ENCODE peak calls at places on chromosome 21, in six cellular contexts. C is AG09309, D is HL-60, H is fibroblast of mammary gland, A is colonic mucosa, O is fibroblast of pulmonary artery. W is an unnamed sample.
A peak's percentile ranks its signal among the peaks of the same experiment; 100 is the strongest.

GRCh38 chr21:26148071-26148470 is 22.5 kb downstream of the APP start:
- DNase-seq in H (no peak), C (no peak), A (no peak), D (no peak), O (peak; percentile 49), W (no peak)

GRCh38 chr21:33854604-33855003 is 61.0 kb downstream of the ATP5PO start:
- DNase-seq in H (no peak), A (no peak), O (no peak), D (no peak), C (no peak), W (no peak)

GRCh38 chr21:43864313-43864805 is 664 bp upstream of the AGPAT3 start:
- DNase-seq in D (peak; percentile 31), C (no peak), O (no peak), A (peak; percentile 71), H (peak; percentile 10), W (peak; percentile 31)

GRCh38 chr21:34592120-34592561 is 22.8 kb downstream of the RCAN1 start:
- DNase-seq in D (no peak), C (no peak), O (peak; percentile 21), H (peak; percentile 43), A (peak; percentile 71), W (peak; percentile 50)

GRCh38 chr21:26072891-26073615 is 97.5 kb downstream of the APP start:
- DNase-seq in C (peak; percentile 56), H (peak; percentile 57), O (peak; percentile 26), D (no peak), A (no peak), W (peak; percentile 54)

GRCh38 chr21:34201001-34201400 is 127.6 kb downstream of the MRPS6 start:
- DNase-seq in H (no peak), O (no peak), A (no peak), D (peak; percentile 70), C (no peak), W (no peak)

GRCh38 chr21:28133116-28133515 is 859.6 kb downstream of the LTN1 start:
- DNase-seq in A (no peak), O (no peak), D (no peak), H (no peak), C (no peak), W (no peak)

GRCh38 chr21:40732243-40732642 is 114.7 kb downstream of the DSCAM start:
- DNase-seq in O (no peak), A (no peak), C (peak; percentile 1), H (no peak), D (no peak), W (peak; percentile 50)

GRCh38 chr21:25343774-25344545 is 263.3 kb downstream of the MRPL39 start:
- DNase-seq in D (no peak), A (no peak), C (no peak), H (no peak), O (peak; percentile 67), W (no peak)

GRCh38 chr21:33403786-33404571 is 766 bp downstream of the IFNGR2 start:
- DNase-seq in A (peak; percentile 69), C (no peak), H (peak; percentile 35), D (peak; percentile 54), O (peak; percentile 51), W (peak; percentile 48)

GRCh38 chr21:29342394-29342957 is 43.8 kb downstream of the BACH1 start:
- DNase-seq in A (no peak), H (peak; percentile 100), O (peak; percentile 96), C (peak; percentile 88), D (no peak), W (peak; percentile 99)

GRCh38 chr21:20617130-20617529 is 381.1 kb upstream of the NCAM2 start:
- DNase-seq in A (no peak), H (no peak), D (no peak), C (no peak), O (no peak), W (no peak)

GRCh38 chr21:35046880-35047229 is 2.2 kb downstream of the RUNX1 start:
- DNase-seq in D (peak; percentile 58), C (no peak), H (no peak), O (no peak), A (no peak), W (peak; percentile 76)

GRCh38 chr21:26460621-26461020 is 112.5 kb downstream of the CYYR1 start:
- DNase-seq in A (no peak), O (no peak), D (no peak), C (no peak), H (no peak), W (no peak)

DNA sequence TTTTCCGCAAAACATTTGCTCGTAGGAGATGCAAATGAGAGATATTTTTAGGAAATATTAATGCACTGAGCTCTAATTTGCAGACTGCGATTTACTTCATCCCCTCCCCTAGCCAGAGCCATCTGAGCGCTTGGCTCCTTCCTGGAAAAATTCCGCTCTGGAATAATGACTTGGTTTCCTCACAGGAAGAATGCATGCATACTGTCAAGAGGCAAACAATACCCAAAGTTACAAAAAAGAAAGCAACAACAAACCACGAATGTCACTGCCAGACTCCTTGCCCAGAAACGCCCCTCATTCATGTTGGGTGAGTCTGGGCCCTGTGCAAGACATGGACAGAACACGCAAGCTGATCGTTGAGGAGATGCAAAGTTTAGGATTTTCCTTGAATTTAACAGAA is 17.9 kb upstream of the ADARB1 start:
- DNase-seq in A (no peak), D (no peak), H (no peak), O (no peak), C (no peak), W (no peak)
- H3K4me3 ChIP-seq in A (no peak overlapping the region), D (no peak overlapping the region), H (no peak overlapping the region), O (no peak overlapping the region), C (no peak overlapping the region), W (no peak overlapping the region)

GRCh38 chr21:16071761-16072160 is 342.0 kb downstream of the USP25 start:
- DNase-seq in D (no peak), O (no peak), A (no peak), H (no peak), C (no peak), W (peak; percentile 14)
- H3K4me3 ChIP-seq in D (no peak overlapping the region), O (no peak overlapping the region), A (no peak overlapping the region), H (peak overlapping the region; percentile 50), C (no peak overlapping the region), W (no peak overlapping the region)

GRCh38 chr21:32278068-32278467 is 781 bp downstream of the MIS18A start:
- DNase-seq in O (no peak), D (peak; percentile 51), H (peak; percentile 21), A (no peak), C (no peak), W (no peak)
- H3K4me3 ChIP-seq in O (peak overlapping the region; percentile 92), D (peak overlapping the region; percentile 99), H (peak overlapping the region; percentile 88), A (peak overlapping the region; percentile 92), C (peak overlapping the region; percentile 91), W (peak overlapping the region; percentile 90)

GRCh38 chr21:38303300-38303699 is 46.5 kb downstream of the KCNJ15 start:
- DNase-seq in D (no peak), O (peak; percentile 91), C (peak; percentile 93), H (peak; percentile 100), A (no peak), W (peak; percentile 89)

GRCh38 chr21:38308010-38308784 is 51.4 kb downstream of the KCNJ15 start:
- DNase-seq in O (peak; percentile 85), A (no peak), H (peak; percentile 62), C (no peak), D (no peak), W (peak; percentile 65)

GRCh38 chr21:38308785-38309119 is 52.0 kb downstream of the KCNJ15 start:
- DNase-seq in A (no peak), H (no peak), D (no peak), C (no peak), O (no peak), W (no peak)

GRCh38 chr21:38306833-38307232 is 50.0 kb downstream of the KCNJ15 start:
- DNase-seq in O (peak; percentile 97), C (peak; percentile 94), A (no peak), H (peak; percentile 99), D (no peak), W (peak; percentile 99)

DNA sequence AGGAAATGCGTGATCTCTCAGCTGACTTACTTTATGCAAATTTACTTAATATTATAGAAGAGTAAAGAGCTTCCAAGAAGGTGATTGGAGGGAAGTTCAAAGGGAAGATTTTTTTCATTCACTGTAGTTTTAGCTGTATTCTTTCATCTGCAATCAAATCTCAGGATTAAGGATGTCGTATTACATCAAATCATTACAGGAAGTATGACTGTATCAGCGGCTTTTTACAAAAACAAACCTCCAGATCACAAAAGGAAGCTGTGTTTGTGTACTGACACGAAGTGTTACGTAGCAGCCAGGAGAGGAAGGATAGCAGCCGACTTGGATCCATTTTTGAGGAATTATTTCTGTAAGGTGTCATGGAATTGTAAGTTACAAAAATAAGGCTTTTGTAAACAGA is 49.6 kb downstream of the KCNJ15 start:
- DNase-seq in H (peak; percentile 95), O (peak; percentile 87), C (no peak), D (no peak), A (no peak), W (no peak)
- H3K4me3 ChIP-seq in H (no peak overlapping the region), O (no peak overlapping the region), C (no peak overlapping the region), D (no peak overlapping the region), A (no peak overlapping the region), W (no peak overlapping the region)

DNA sequence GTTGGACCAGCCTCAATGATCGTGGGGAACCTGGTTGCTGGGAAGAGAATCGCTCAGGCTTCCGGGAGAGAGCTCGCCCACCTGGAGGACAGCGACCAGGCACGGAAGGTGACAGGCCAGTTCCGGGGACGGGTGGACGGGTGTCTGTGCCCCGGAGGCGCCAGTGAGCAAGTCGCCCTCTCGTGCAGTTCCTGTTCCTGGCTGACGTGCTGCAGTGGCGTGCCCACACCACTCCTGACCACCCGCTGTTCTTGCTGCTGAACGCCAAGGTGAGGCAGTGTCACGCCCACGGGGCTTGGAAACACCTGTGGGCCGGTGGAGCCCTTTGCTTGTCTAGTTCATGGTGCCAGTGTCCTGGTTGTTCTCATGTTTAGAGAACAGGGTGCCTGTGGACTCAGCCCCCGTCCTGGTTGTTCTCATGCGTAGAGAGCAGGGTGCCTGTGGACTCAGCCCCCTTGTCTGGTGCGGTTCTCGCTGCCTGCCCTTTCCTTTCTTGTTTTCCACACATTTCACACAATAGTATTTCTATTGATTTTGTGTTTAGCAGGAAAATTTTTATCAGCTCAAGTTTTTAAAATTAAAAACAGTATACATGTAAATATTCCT is 53.1 kb downstream of the S100B start:
- DNase-seq in C (no peak), D (peak; percentile 84), H (no peak), A (no peak), O (no peak), W (no peak)
- H3K4me3 ChIP-seq in C (no peak overlapping the region), D (peak overlapping the region; percentile 37), H (no peak overlapping the region), A (no peak overlapping the region), O (no peak overlapping the region), W (no peak overlapping the region)

GRCh38 chr21:37675202-37675801 is 241.0 kb downstream of the KCNJ6 start:
- DNase-seq in C (no peak), O (peak; percentile 59), H (peak; percentile 43), D (peak; percentile 31), A (peak; percentile 45), W (peak; percentile 49)
- H3K4me3 ChIP-seq in C (peak overlapping the region; percentile 10), O (no peak overlapping the region), H (no peak overlapping the region), D (no peak overlapping the region), A (no peak overlapping the region), W (no peak overlapping the region)

GRCh38 chr21:36159356-36159921 is 2.8 kb downstream of the DOP1B start:
- DNase-seq in C (no peak), H (no peak), A (peak; percentile 79), O (no peak), D (peak; percentile 92), W (no peak)
- H3K4me3 ChIP-seq in C (no peak overlapping the region), H (no peak overlapping the region), A (no peak overlapping the region), O (no peak overlapping the region), D (no peak overlapping the region), W (no peak overlapping the region)

DNA sequence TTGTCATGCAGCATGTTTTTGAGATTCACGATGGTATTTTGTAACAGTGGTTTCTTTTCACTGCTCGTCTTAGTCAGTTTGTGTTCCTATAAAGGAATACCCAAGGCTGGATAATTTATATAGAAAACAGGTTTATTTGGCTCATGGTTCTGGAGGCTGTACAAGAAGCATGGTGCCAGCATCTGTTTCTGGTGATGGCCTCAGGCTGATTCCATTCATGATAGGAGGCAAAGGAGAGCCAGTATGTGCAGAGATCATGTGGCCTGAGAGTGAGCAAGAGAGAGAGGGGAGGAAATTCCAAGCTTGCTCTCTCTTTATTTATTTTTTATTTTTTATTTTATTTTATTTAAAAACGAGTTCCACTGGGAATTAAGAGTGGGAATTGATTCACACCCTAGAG is 2.0 kb upstream of the C21orf91 start:
- DNase-seq in A (no peak), C (no peak), O (no peak), D (no peak), H (no peak), W (no peak)
- H3K4me3 ChIP-seq in A (no peak overlapping the region), C (no peak overlapping the region), O (no peak overlapping the region), D (no peak overlapping the region), H (no peak overlapping the region), W (no peak overlapping the region)